ENCODE peak calls at places on chromosomes 4 and X, in ten cellular contexts. T is bronchial epithelial cell, I is PC-3, M is GM10248, U is neural crest cell, X is cardiac muscle cell, C is cardiac fibroblast, G is IMR-90, N is endodermal cell, W is sigmoid colon. Q is an unnamed sample.
A peak's percentile ranks its signal among the peaks of the same experiment; 100 is the strongest.

GRCh38 chrX:123909498-123909897 is 49.6 kb downstream of the XIAP start:
- DNase-seq in I (no peak), U (no peak), M (no peak), C (peak; percentile 32), G (peak; percentile 68), N (no peak), X (peak; percentile 19), W (no peak), T (no peak), Q (no peak)

GRCh38 chrX:1009771-1010170 is 202.7 kb downstream of the CRLF2 start:
- DNase-seq in G (no peak), T (no peak), M (no peak), U (no peak), X (no peak), C (no peak), N (no peak), I (no peak), W (no peak), Q (no peak)

GRCh38 chr4:40976343-40976742 is 226.6 kb downstream of the NSUN7 start:
- DNase-seq in M (peak; percentile 49), N (peak; percentile 59), W (no peak), T (peak; percentile 64), G (peak; percentile 70), C (peak; percentile 80), U (peak; percentile 28), I (peak; percentile 79), X (peak; percentile 79), Q (peak; percentile 56)

GRCh38 chr4:120066182-120066524 is 495 bp downstream of the MAD2L1 start:
- DNase-seq in T (peak; percentile 21), G (no peak), M (peak; percentile 55), X (no peak), W (no peak), C (no peak), N (no peak), U (no peak), I (peak; percentile 33), Q (no peak)

GRCh38 chr4:1216076-1216614 is 32.8 kb downstream of the CTBP1 start:
- DNase-seq in G (no peak), W (no peak), X (no peak), T (no peak), C (no peak), N (no peak), U (no peak), M (no peak), I (no peak), Q (no peak)

GRCh38 chr4:92864176-92864575 is 560.4 kb downstream of the GRID2 start:
- DNase-seq in W (no peak), I (no peak), C (no peak), U (no peak), M (no peak), G (no peak), T (no peak), X (no peak), N (no peak), Q (no peak)

GRCh38 chrX:152926279-152926678 is 28.4 kb downstream of the ZNF185 start:
- DNase-seq in I (peak; percentile 96), T (peak; percentile 69), N (peak; percentile 87), M (peak; percentile 65), W (no peak), G (peak; percentile 70), C (peak; percentile 58), X (peak; percentile 57), U (peak; percentile 41), Q (peak; percentile 79)

GRCh38 chr4:38017579-38017978 is 57.4 kb downstream of the PTTG2 start:
- DNase-seq in C (no peak), I (no peak), X (no peak), M (no peak), G (no peak), U (no peak), N (no peak), T (no peak), W (no peak), Q (no peak)

GRCh38 chrX:119010491-119010890 is 36.1 kb downstream of the LONRF3 start:
- DNase-seq in C (no peak), T (no peak), N (no peak), I (no peak), M (no peak), U (no peak), X (no peak), G (no peak), W (no peak), Q (no peak)

GRCh38 chrX:78513996-78514745 is 145.0 kb downstream of the RTL3 start:
- DNase-seq in X (no peak), U (no peak), N (no peak), G (no peak), I (no peak), W (no peak), T (no peak), M (no peak), C (no peak), Q (no peak)

GRCh38 chrX:154548028-154548316 is 552 bp downstream of the IKBKG start:
- DNase-seq in N (no peak), I (no peak), X (peak; percentile 30), W (no peak), T (peak; percentile 31), C (no peak), G (peak; percentile 26), U (no peak), M (no peak), Q (no peak)

GRCh38 chrX:150032742-150033141 is 94.5 kb upstream of the EOLA2 start:
- DNase-seq in X (peak; percentile 52), I (peak; percentile 87), U (no peak), T (peak; percentile 84), G (peak; percentile 81), M (no peak), W (no peak), C (peak; percentile 59), N (no peak), Q (peak; percentile 24)

GRCh38 chr4:121760205-121760604 is 4.8 kb downstream of the SMIM43 start:
- DNase-seq in T (no peak), M (no peak), G (no peak), C (no peak), U (no peak), I (no peak), X (no peak), W (no peak), N (no peak), Q (no peak)

GRCh38 chr4:130028552-130028951 is 932.6 kb downstream of the C4orf33 start:
- DNase-seq in T (no peak), C (no peak), I (no peak), G (no peak), W (no peak), M (no peak), U (no peak), N (peak; percentile 57), X (no peak), Q (no peak)

DNA sequence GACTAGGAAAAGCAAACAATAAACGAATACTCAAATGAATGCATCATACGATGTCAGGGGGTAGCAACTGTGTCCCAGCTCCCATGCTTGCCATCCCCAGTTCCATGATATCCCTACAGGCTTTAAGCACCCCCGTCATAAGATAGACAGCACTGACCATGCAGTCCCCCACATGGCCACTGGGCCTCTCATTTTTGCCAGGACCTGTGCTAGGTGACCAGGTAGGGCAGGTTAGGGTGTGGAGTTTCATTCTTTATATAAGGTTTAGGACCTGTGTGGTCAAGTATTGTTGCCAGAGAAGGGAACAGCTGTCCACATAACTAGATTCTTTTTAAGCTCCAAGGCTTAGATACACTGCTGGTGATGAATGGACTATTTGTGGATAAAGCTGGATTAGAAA is 9.7 kb downstream of the PPEF2 start:
- DNase-seq in I (peak; percentile 11), M (no peak), T (no peak), C (no peak), N (peak; percentile 79), X (no peak), W (no peak), G (no peak), U (no peak), Q (peak; percentile 27)
- TF ChIP-seq CTCF in I (peak; percentile 35), M (no peak), T (peak; percentile 18), C (peak; percentile 37), N (peak; percentile 64), X (no peak), W (no peak), G (no peak), U (peak; percentile 48), Q (no peak)

GRCh38 chr4:154349829-154350228 is 141.8 kb downstream of the DCHS2 start:
- DNase-seq in W (no peak), U (no peak), G (no peak), N (no peak), C (peak; percentile 10), I (peak; percentile 35), T (peak; percentile 37), X (no peak), M (no peak), Q (no peak)
- TF ChIP-seq CTCF in W (no peak), U (peak; percentile 61), G (peak; percentile 4), N (peak; percentile 76), C (peak; percentile 34), I (peak; percentile 54), T (peak; percentile 42), X (peak; percentile 12), M (peak; percentile 23), Q (peak; percentile 46)

DNA sequence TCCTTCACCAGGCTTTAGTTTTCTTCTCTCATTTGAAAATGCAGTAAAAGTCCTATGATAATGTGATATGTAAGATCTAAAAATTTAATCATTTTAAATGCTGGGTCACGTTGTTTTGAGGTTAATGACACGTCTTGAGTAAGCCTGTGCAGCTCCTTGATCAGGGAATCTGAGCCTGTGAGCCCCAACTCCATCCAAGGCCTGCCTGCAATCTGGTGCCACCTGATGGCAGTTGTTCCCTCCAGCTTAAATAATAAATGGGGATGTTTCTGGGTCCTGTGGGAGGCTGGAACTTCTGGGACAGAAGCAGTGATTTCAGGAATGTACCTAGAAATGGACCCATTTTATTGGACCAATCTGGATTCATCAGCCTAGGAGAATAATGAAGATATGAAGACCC is 455.4 kb upstream of the ADGRL3 start:
- DNase-seq in M (no peak), T (peak; percentile 13), W (no peak), N (peak; percentile 61), X (peak; percentile 28), C (peak; percentile 26), I (peak; percentile 54), G (peak; percentile 45), U (no peak), Q (no peak)
- TF ChIP-seq CTCF in M (no peak), T (no peak), W (no peak), N (peak; percentile 58), X (peak; percentile 13), C (peak; percentile 18), I (peak; percentile 56), G (peak; percentile 27), U (no peak), Q (no peak)

GRCh38 chr4:11418610-11419009 is 10.1 kb downstream of the HS3ST1 start:
- DNase-seq in C (no peak), I (peak; percentile 12), G (peak; percentile 7), N (peak; percentile 56), M (no peak), T (no peak), W (no peak), U (no peak), X (no peak), Q (no peak)
- TF ChIP-seq CTCF in C (no peak), I (peak; percentile 33), G (no peak), N (peak; percentile 62), M (no peak), T (peak; percentile 3), W (no peak), U (no peak), X (no peak), Q (no peak)